ENCODE peak calls at places on chromosomes 6 and 20, in eight cellular contexts. One of them, this sample, is unnamed.

GRCh38 chr6:4059115-4059777 is 19.7 kb downstream of the FAM217A start:
- DNase-seq in lower lobe of right lung: no peak
- DNase-seq in fibroblast of lung: peak
- DNase-seq in neural crest cell: no peak
- DNase-seq in CD4-positive, alpha-beta T cell: peak
- DNase-seq in CD8-positive, alpha-beta T cell: peak
- DNase-seq in stomach: no peak
- DNase-seq in psoas muscle: no peak
- DNase-seq in this sample: peak

GRCh38 chr20:24950128-24950835 is 1.2 kb downstream of the CST7 start:
- DNase-seq in lower lobe of right lung: no peak
- DNase-seq in fibroblast of lung: no peak
- DNase-seq in neural crest cell: no peak
- DNase-seq in CD4-positive, alpha-beta T cell: no peak
- DNase-seq in CD8-positive, alpha-beta T cell: no peak
- DNase-seq in stomach: peak
- DNase-seq in psoas muscle: no peak
- DNase-seq in this sample: no peak

GRCh38 chr20:48682529-48683385 is 145.0 kb downstream of the PREX1 start:
- DNase-seq in lower lobe of right lung: peak
- DNase-seq in fibroblast of lung: peak
- DNase-seq in neural crest cell: no peak
- DNase-seq in CD4-positive, alpha-beta T cell: no peak
- DNase-seq in CD8-positive, alpha-beta T cell: no peak
- DNase-seq in stomach: peak
- DNase-seq in psoas muscle: peak
- DNase-seq in this sample: peak

GRCh38 chr6:51554029-51554428 is 533.4 kb downstream of the PKHD1 start:
- DNase-seq in lower lobe of right lung: no peak
- DNase-seq in fibroblast of lung: no peak
- DNase-seq in neural crest cell: no peak
- DNase-seq in CD4-positive, alpha-beta T cell: no peak
- DNase-seq in CD8-positive, alpha-beta T cell: no peak
- DNase-seq in stomach: no peak
- DNase-seq in psoas muscle: no peak
- DNase-seq in this sample: no peak

GRCh38 chr20:58721951-58722371 is 29.4 kb downstream of the NPEPL1 start:
- DNase-seq in lower lobe of right lung: no peak
- DNase-seq in fibroblast of lung: no peak
- DNase-seq in neural crest cell: no peak
- DNase-seq in CD4-positive, alpha-beta T cell: peak
- DNase-seq in CD8-positive, alpha-beta T cell: no peak
- DNase-seq in stomach: peak
- DNase-seq in psoas muscle: no peak
- DNase-seq in this sample: no peak

GRCh38 chr6:131678401-131678800 is 22.8 kb downstream of the OR2A4 start:
- DNase-seq in lower lobe of right lung: no peak
- DNase-seq in fibroblast of lung: no peak
- DNase-seq in neural crest cell: no peak
- DNase-seq in CD4-positive, alpha-beta T cell: no peak
- DNase-seq in CD8-positive, alpha-beta T cell: no peak
- DNase-seq in stomach: no peak
- DNase-seq in psoas muscle: no peak
- DNase-seq in this sample: no peak

GRCh38 chr20:54212226-54212625 is 4.3 kb downstream of the PFDN4 start:
- DNase-seq in lower lobe of right lung: no peak
- DNase-seq in fibroblast of lung: peak
- DNase-seq in neural crest cell: no peak
- DNase-seq in CD4-positive, alpha-beta T cell: no peak
- DNase-seq in CD8-positive, alpha-beta T cell: no peak
- DNase-seq in stomach: no peak
- DNase-seq in psoas muscle: no peak
- DNase-seq in this sample: peak

GRCh38 chr6:52641826-52642225 is 29.1 kb upstream of the TMEM14A start:
- DNase-seq in lower lobe of right lung: no peak
- DNase-seq in fibroblast of lung: no peak
- DNase-seq in neural crest cell: no peak
- DNase-seq in CD4-positive, alpha-beta T cell: no peak
- DNase-seq in CD8-positive, alpha-beta T cell: no peak
- DNase-seq in stomach: no peak
- DNase-seq in psoas muscle: no peak
- DNase-seq in this sample: no peak

GRCh38 chr6:153511896-153512496 is 380.9 kb upstream of the RGS17 start:
- DNase-seq in lower lobe of right lung: no peak
- DNase-seq in fibroblast of lung: peak
- DNase-seq in neural crest cell: peak
- DNase-seq in CD4-positive, alpha-beta T cell: no peak
- DNase-seq in CD8-positive, alpha-beta T cell: no peak
- DNase-seq in stomach: no peak
- DNase-seq in psoas muscle: no peak
- DNase-seq in this sample: peak

GRCh38 chr6:63441266-63441956 is 121.6 kb upstream of the LGSN start:
- DNase-seq in lower lobe of right lung: no peak
- DNase-seq in fibroblast of lung: no peak
- DNase-seq in neural crest cell: no peak
- DNase-seq in CD4-positive, alpha-beta T cell: no peak
- DNase-seq in CD8-positive, alpha-beta T cell: no peak
- DNase-seq in stomach: no peak
- DNase-seq in psoas muscle: no peak
- DNase-seq in this sample: no peak

GRCh38 chr6:5172057-5172683 is 87.0 kb downstream of the PPP1R3G start:
- DNase-seq in lower lobe of right lung: no peak
- DNase-seq in fibroblast of lung: no peak
- DNase-seq in neural crest cell: no peak
- DNase-seq in CD4-positive, alpha-beta T cell: no peak
- DNase-seq in CD8-positive, alpha-beta T cell: no peak
- DNase-seq in stomach: no peak
- DNase-seq in psoas muscle: no peak
- DNase-seq in this sample: no peak

GRCh38 chr6:16089232-16089843 is 39.5 kb upstream of the MYLIP start:
- DNase-seq in lower lobe of right lung: no peak
- DNase-seq in fibroblast of lung: peak
- DNase-seq in neural crest cell: no peak
- DNase-seq in CD4-positive, alpha-beta T cell: no peak
- DNase-seq in CD8-positive, alpha-beta T cell: no peak
- DNase-seq in stomach: no peak
- DNase-seq in psoas muscle: no peak
- DNase-seq in this sample: peak

GRCh38 chr20:62376112-62377063 is 9.3 kb upstream of the LAMA5 start:
- DNase-seq in lower lobe of right lung: no peak
- DNase-seq in fibroblast of lung: peak
- DNase-seq in neural crest cell: no peak
- DNase-seq in CD4-positive, alpha-beta T cell: no peak
- DNase-seq in CD8-positive, alpha-beta T cell: no peak
- DNase-seq in stomach: peak
- DNase-seq in psoas muscle: no peak
- DNase-seq in this sample: peak

GRCh38 chr6:13355043-13355945 is 27.0 kb upstream of the TBC1D7 start:
- DNase-seq in lower lobe of right lung: no peak
- DNase-seq in fibroblast of lung: peak
- DNase-seq in neural crest cell: no peak
- DNase-seq in CD4-positive, alpha-beta T cell: no peak
- DNase-seq in CD8-positive, alpha-beta T cell: no peak
- DNase-seq in stomach: no peak
- DNase-seq in psoas muscle: no peak
- DNase-seq in this sample: peak

GRCh38 chr20:20480689-20481088 is 112.8 kb downstream of the INSM1 start:
- DNase-seq in lower lobe of right lung: no peak
- DNase-seq in fibroblast of lung: peak
- DNase-seq in neural crest cell: no peak
- DNase-seq in CD4-positive, alpha-beta T cell: no peak
- DNase-seq in CD8-positive, alpha-beta T cell: no peak
- DNase-seq in stomach: no peak
- DNase-seq in psoas muscle: no peak
- DNase-seq in this sample: peak

GRCh38 chr20:10113746-10114145 is 79.0 kb downstream of the ANKEF1 start:
- DNase-seq in lower lobe of right lung: no peak
- DNase-seq in fibroblast of lung: no peak
- DNase-seq in neural crest cell: no peak
- DNase-seq in CD4-positive, alpha-beta T cell: no peak
- DNase-seq in CD8-positive, alpha-beta T cell: no peak
- DNase-seq in stomach: no peak
- DNase-seq in psoas muscle: no peak
- DNase-seq in this sample: peak

GRCh38 chr6:11953641-11954040 is 58.5 kb upstream of the HIVEP1 start:
- DNase-seq in lower lobe of right lung: no peak
- DNase-seq in fibroblast of lung: no peak
- DNase-seq in neural crest cell: no peak
- DNase-seq in CD4-positive, alpha-beta T cell: no peak
- DNase-seq in CD8-positive, alpha-beta T cell: no peak
- DNase-seq in stomach: no peak
- DNase-seq in psoas muscle: no peak
- DNase-seq in this sample: no peak

GRCh38 chr6:83592770-83593394 is 80.5 kb downstream of the PRSS35 start:
- DNase-seq in lower lobe of right lung: no peak
- DNase-seq in fibroblast of lung: peak
- DNase-seq in neural crest cell: no peak
- DNase-seq in CD4-positive, alpha-beta T cell: no peak
- DNase-seq in CD8-positive, alpha-beta T cell: no peak
- DNase-seq in stomach: no peak
- DNase-seq in psoas muscle: no peak
- DNase-seq in this sample: peak
- TF ChIP-seq CTCF in lower lobe of right lung: peak
- TF ChIP-seq CTCF in fibroblast of lung: peak
- TF ChIP-seq CTCF in neural crest cell: peak
- TF ChIP-seq CTCF in CD4-positive, alpha-beta T cell: peak
- TF ChIP-seq CTCF in CD8-positive, alpha-beta T cell: no peak
- TF ChIP-seq CTCF in stomach: peak
- TF ChIP-seq CTCF in psoas muscle: peak
- TF ChIP-seq CTCF in this sample: peak

DNA sequence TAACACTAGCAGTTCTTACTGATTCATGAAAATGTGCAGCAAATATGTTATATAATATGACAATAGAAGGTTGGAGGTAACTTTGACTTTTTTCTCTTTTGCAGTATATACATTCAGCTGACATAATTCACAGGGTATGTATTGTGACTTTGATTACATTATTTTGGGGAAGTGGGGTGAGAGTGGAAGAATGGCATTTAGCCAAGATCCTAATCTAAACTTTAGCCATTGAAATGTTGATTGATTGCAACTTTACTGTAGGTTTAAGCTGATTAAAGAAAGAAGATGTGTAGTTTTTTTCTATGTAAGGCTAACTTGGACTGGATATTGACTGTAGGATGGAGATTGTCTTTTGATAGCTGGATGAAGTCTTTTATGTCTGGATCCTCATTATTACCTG is 46.0 kb downstream of the MAPK14 start:
- DNase-seq in lower lobe of right lung: no peak
- DNase-seq in fibroblast of lung: no peak
- DNase-seq in neural crest cell: no peak
- DNase-seq in CD4-positive, alpha-beta T cell: no peak
- DNase-seq in CD8-positive, alpha-beta T cell: no peak
- DNase-seq in stomach: no peak
- DNase-seq in psoas muscle: no peak
- DNase-seq in this sample: no peak
- TF ChIP-seq CTCF in lower lobe of right lung: no peak
- TF ChIP-seq CTCF in fibroblast of lung: no peak
- TF ChIP-seq CTCF in neural crest cell: peak
- TF ChIP-seq CTCF in CD4-positive, alpha-beta T cell: no peak
- TF ChIP-seq CTCF in CD8-positive, alpha-beta T cell: no peak
- TF ChIP-seq CTCF in stomach: no peak
- TF ChIP-seq CTCF in psoas muscle: no peak
- TF ChIP-seq CTCF in this sample: no peak

GRCh38 chr6:44221961-44222335 is 1.4 kb upstream of the SLC29A1 start:
- DNase-seq in lower lobe of right lung: no peak
- DNase-seq in fibroblast of lung: no peak
- DNase-seq in neural crest cell: no peak
- DNase-seq in CD4-positive, alpha-beta T cell: no peak
- DNase-seq in CD8-positive, alpha-beta T cell: no peak
- DNase-seq in stomach: no peak
- DNase-seq in psoas muscle: no peak
- DNase-seq in this sample: no peak

GRCh38 chr6:44221291-44221960 is 2.0 kb upstream of the SLC29A1 start:
- DNase-seq in lower lobe of right lung: peak
- DNase-seq in fibroblast of lung: peak
- DNase-seq in neural crest cell: peak
- DNase-seq in CD4-positive, alpha-beta T cell: peak
- DNase-seq in CD8-positive, alpha-beta T cell: peak
- DNase-seq in stomach: peak
- DNase-seq in psoas muscle: peak
- DNase-seq in this sample: peak

GRCh38 chr6:44220913-44221290 is 2.5 kb upstream of the SLC29A1 start:
- DNase-seq in lower lobe of right lung: no peak
- DNase-seq in fibroblast of lung: no peak
- DNase-seq in neural crest cell: no peak
- DNase-seq in CD4-positive, alpha-beta T cell: no peak
- DNase-seq in CD8-positive, alpha-beta T cell: no peak
- DNase-seq in stomach: no peak
- DNase-seq in psoas muscle: no peak
- DNase-seq in this sample: no peak

GRCh38 chr6:44219053-44219814 is 2.5 kb downstream of the MYMX start:
- DNase-seq in lower lobe of right lung: peak
- DNase-seq in fibroblast of lung: peak
- DNase-seq in neural crest cell: peak
- DNase-seq in CD4-positive, alpha-beta T cell: no peak
- DNase-seq in CD8-positive, alpha-beta T cell: no peak
- DNase-seq in stomach: peak
- DNase-seq in psoas muscle: peak
- DNase-seq in this sample: peak

DNA sequence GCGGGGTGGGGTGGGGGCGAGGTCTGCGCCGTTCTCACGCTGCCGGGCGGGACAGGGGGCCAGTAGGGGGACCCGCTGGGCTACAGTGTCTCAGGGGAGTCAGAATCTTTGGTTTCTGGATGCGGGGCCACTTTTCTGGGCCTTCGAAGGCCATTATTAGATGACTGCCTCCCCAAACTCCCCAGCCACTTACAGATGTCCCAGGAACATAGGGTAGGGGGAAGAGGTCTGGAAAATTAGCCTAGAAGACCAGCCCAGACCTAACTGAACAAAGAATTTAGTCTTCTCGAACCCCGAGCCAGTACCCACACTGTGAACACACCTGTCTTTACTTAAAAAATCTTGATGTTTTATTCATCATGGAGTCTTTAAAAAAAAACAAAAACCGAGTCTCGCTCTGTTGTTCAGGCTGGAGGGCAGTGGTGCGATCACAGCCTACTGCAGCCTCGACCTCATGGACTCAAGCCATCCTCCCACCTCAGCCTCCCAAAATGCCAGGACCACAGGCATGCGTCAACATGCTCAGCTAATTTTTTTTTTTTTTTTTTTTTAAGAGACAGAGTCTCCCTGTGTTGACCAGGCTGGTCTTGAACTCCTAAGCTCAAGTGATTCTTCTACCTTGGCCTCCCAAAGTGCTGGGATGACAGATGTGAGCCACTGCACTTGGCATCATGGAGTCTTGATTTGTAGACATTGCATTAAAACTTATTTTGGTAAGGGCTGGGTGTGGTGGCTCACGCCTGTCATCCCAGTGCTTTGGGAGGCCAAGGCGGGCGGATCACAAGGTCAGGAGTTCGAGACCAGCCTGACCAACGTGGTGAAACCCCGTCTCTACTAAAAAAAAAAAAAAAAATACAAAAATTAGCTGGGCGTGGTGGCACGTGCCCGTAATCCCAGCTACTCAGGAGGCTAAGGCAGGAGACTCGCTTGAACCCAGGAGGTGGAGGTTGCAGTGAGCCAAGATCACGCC is 3.3 kb upstream of the SLC29A1 start:
- DNase-seq in lower lobe of right lung: no peak
- DNase-seq in fibroblast of lung: no peak
- DNase-seq in neural crest cell: no peak
- DNase-seq in CD4-positive, alpha-beta T cell: no peak
- DNase-seq in CD8-positive, alpha-beta T cell: no peak
- DNase-seq in stomach: no peak
- DNase-seq in psoas muscle: no peak
- DNase-seq in this sample: no peak
- TF ChIP-seq CTCF in lower lobe of right lung: no peak
- TF ChIP-seq CTCF in fibroblast of lung: no peak
- TF ChIP-seq CTCF in neural crest cell: no peak
- TF ChIP-seq CTCF in CD4-positive, alpha-beta T cell: no peak
- TF ChIP-seq CTCF in CD8-positive, alpha-beta T cell: no peak
- TF ChIP-seq CTCF in stomach: no peak
- TF ChIP-seq CTCF in psoas muscle: no peak
- TF ChIP-seq CTCF in this sample: no peak

GRCh38 chr6:10694302-10695085 is at the start of the genes C6orf52 and PAK1IP1:
- DNase-seq in lower lobe of right lung: peak
- DNase-seq in fibroblast of lung: peak
- DNase-seq in neural crest cell: peak
- DNase-seq in CD4-positive, alpha-beta T cell: peak
- DNase-seq in CD8-positive, alpha-beta T cell: peak
- DNase-seq in stomach: peak
- DNase-seq in psoas muscle: peak
- DNase-seq in this sample: peak
- TF ChIP-seq CTCF in lower lobe of right lung: no peak
- TF ChIP-seq CTCF in fibroblast of lung: no peak
- TF ChIP-seq CTCF in neural crest cell: no peak
- TF ChIP-seq CTCF in CD4-positive, alpha-beta T cell: no peak
- TF ChIP-seq CTCF in CD8-positive, alpha-beta T cell: no peak
- TF ChIP-seq CTCF in stomach: no peak
- TF ChIP-seq CTCF in psoas muscle: no peak
- TF ChIP-seq CTCF in this sample: peak

This sample was measured in choroid plexus epithelial cell.